ENCODE peak calls at places on chromosomes 1 and 21, in six cellular contexts. V is PC-9, M is A549, E is cardiac fibroblast, H is adrenal gland, A is right atrium auricular region. J is an unnamed sample.

GRCh38 chr1:30284728-30285460 is 438.5 kb downstream of the MATN1 start:
- DNase-seq in V (no peak), M (no peak), E (no peak), H (no peak), A (peak), J (no peak)

GRCh38 chr1:247112479-247112781 is 8.3 kb upstream of the ZNF669 start:
- DNase-seq in V (no peak), M (no peak), E (no peak), H (no peak), A (no peak), J (no peak)

GRCh38 chr1:163055531-163055930 is 13.6 kb upstream of the RGS4 start:
- DNase-seq in V (no peak), M (no peak), E (no peak), H (no peak), A (no peak), J (peak)

GRCh38 chr1:56432561-56432971 is 146.8 kb downstream of the PLPP3 start:
- DNase-seq in V (no peak), M (no peak), E (no peak), H (no peak), A (no peak), J (no peak)

GRCh38 chr1:205329719-205330118 is 8.2 kb upstream of the NUAK2 start:
- DNase-seq in V (no peak), M (no peak), E (no peak), H (no peak), A (no peak), J (no peak)

GRCh38 chr1:7862211-7863060 is 9.6 kb upstream of the UTS2 start:
- DNase-seq in V (no peak), M (no peak), E (no peak), H (no peak), A (no peak), J (no peak)

GRCh38 chr1:199243423-199244061 is 604.7 kb downstream of the PTPRC start:
- DNase-seq in V (peak), M (peak), E (peak), H (peak), A (no peak), J (peak)

GRCh38 chr21:22575165-22575584 is 1577.0 kb downstream of the NCAM2 start:
- DNase-seq in V (no peak), M (no peak), E (no peak), H (no peak), A (no peak), J (no peak)

GRCh38 chr1:234342749-234343148 is 30.5 kb upstream of the COA6 start:
- DNase-seq in V (no peak), M (no peak), E (no peak), H (no peak), A (no peak), J (no peak)

GRCh38 chr1:229192851-229193250 is 78.1 kb upstream of the RAB4A start:
- DNase-seq in V (no peak), M (no peak), E (no peak), H (no peak), A (no peak), J (no peak)

GRCh38 chr21:46048926-46049889 is 48.7 kb upstream of the COL6A2 start:
- DNase-seq in V (peak), M (no peak), E (peak), H (peak), A (peak), J (no peak)

GRCh38 chr1:246785536-246786111 is 61.4 kb downstream of the SCCPDH start:
- DNase-seq in V (no peak), M (no peak), E (no peak), H (no peak), A (no peak), J (no peak)

GRCh38 chr1:225627304-225627947 is 25.5 kb downstream of the ENAH start:
- DNase-seq in V (no peak), M (no peak), E (no peak), H (no peak), A (no peak), J (no peak)

GRCh38 chr1:222416001-222416791 is 131.7 kb downstream of the HHIPL2 start:
- DNase-seq in V (no peak), M (no peak), E (no peak), H (no peak), A (no peak), J (no peak)

GRCh38 chr1:47663286-47663685 is 225.4 kb downstream of the FOXD2 start:
- DNase-seq in V (no peak), M (no peak), E (no peak), H (no peak), A (peak), J (no peak)

GRCh38 chr1:246631426-246631825 is 65.2 kb downstream of the CNST start:
- DNase-seq in V (no peak), M (no peak), E (peak), H (no peak), A (no peak), J (no peak)

GRCh38 chr1:183090386-183091006 is 67.3 kb downstream of the LAMC1 start:
- DNase-seq in V (no peak), M (no peak), E (peak), H (no peak), A (peak), J (no peak)

GRCh38 chr1:81437213-81437612 is 363.5 kb upstream of the ADGRL2 start:
- DNase-seq in V (no peak), M (no peak), E (no peak), H (no peak), A (no peak), J (no peak)

GRCh38 chr1:220787069-220787614 is 429 bp downstream of the MTARC1 start:
- DNase-seq in V (peak), M (peak), E (no peak), H (peak), A (peak), J (no peak)

GRCh38 chr1:78676347-78676982 is 26.8 kb downstream of the IFI44 start:
- DNase-seq in V (peak), M (peak), E (peak), H (peak), A (peak), J (no peak)

GRCh38 chr1:180617769-180618168 is 14.1 kb upstream of the XPR1 start:
- DNase-seq in V (no peak), M (no peak), E (no peak), H (no peak), A (no peak), J (no peak)

GRCh38 chr1:39632491-39633417 is 6.7 kb downstream of the HEYL start:
- DNase-seq in V (peak), M (no peak), E (peak), H (peak), A (no peak), J (no peak)

GRCh38 chr1:78274814-78275213 is 216.0 kb upstream of the PTGFR start:
- DNase-seq in V (no peak), M (no peak), E (peak), H (no peak), A (no peak), J (no peak)

GRCh38 chr1:154501423-154502065 is 475 bp upstream of the TDRD10 start:
- DNase-seq in V (no peak), M (no peak), E (peak), H (peak), A (peak), J (no peak)

GRCh38 chr1:154502742-154503111 is 515 bp upstream of the SHE start:
- DNase-seq in V (no peak), M (no peak), E (no peak), H (peak), A (no peak), J (no peak)

GRCh38 chr1:154502066-154502741 is at the start of the genes SHE and TDRD10:
- DNase-seq in V (no peak), M (no peak), E (no peak), H (peak), A (no peak), J (no peak)

GRCh38 chr1:154499446-154499845 is 2.6 kb upstream of the TDRD10 start:
- DNase-seq in V (no peak), M (no peak), E (no peak), H (no peak), A (no peak), J (no peak)

DNA sequence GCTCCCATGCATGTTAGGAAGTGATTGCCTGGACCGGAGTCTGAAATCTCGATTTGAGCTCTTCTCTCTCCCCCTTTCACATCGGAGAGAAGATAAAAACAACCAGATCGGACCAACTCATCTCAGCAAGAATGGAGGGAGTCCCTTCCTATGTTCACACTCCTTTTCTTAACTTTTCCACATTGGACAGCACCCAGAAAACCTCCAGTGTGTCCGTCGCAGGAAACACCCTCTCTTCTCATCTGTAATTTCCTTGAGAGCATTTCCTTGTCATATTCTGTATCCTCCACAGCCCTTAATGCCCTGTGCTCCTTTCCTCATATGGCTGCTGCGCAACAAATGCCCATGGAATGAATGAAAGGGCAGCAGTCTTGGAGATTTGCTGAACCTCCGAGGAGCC is 1.5 kb upstream of the TDRD10 start:
- DNase-seq in V (no peak), M (no peak), E (no peak), H (no peak), A (no peak), J (no peak)
- H3K4me3 ChIP-seq in V (no peak), M (no peak), E (no peak), H (peak), A (peak), J (peak)

DNA sequence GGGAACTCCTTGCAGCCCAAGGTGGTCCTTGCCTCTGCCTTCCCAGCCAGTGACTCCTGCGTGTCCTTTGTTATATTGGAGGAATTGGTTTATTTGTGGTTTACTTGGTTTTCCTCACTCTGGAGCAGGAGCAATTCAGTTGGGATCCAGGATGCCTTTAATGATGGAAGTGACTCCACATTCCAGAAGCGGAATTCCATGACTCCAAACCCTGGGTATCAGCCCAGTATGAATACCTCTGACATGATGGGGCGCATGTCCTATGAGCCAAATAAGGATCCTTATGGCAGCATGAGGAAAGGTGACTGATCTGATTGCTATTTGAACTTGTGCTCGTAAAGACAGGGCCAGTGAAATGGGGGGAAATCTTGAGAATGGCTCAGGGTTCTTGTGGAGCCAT is 15.1 kb upstream of the PIGV start:
- DNase-seq in V (no peak), M (peak), E (peak), H (no peak), A (no peak), J (no peak)
- TF ChIP-seq CTCF in V (no peak), M (no peak), E (no peak), H (no peak), A (no peak), J (no peak)

GRCh38 chr1:156642265-156643185 is 608 bp downstream of the BCAN start:
- DNase-seq in V (no peak), M (no peak), E (no peak), H (no peak), A (no peak), J (no peak)
- H3K4me3 ChIP-seq in V (no peak), M (no peak), E (no peak), H (peak), A (peak), J (peak)

GRCh38 chr1:41023279-41023990 is 1.9 kb upstream of the SLFNL1 start:
- DNase-seq in V (no peak), M (no peak), E (peak), H (no peak), A (no peak), J (no peak)
- TF ChIP-seq CTCF in V (peak), M (no peak), E (peak), H (no peak), A (no peak), J (no peak)

GRCh38 chr1:2194319-2194897 is at the start of gene FAAP20:
- DNase-seq in V (no peak), M (peak), E (peak), H (no peak), A (no peak), J (no peak)

GRCh38 chr1:2192031-2192995 is 2.3 kb downstream of the FAAP20 start:
- DNase-seq in V (no peak), M (no peak), E (peak), H (peak), A (no peak), J (no peak)

GRCh38 chr1:2194898-2195673 is 514 bp upstream of the FAAP20 start:
- DNase-seq in V (peak), M (peak), E (peak), H (peak), A (peak), J (peak)

GRCh38 chr1:2195785-2196184 is 1.2 kb upstream of the FAAP20 start:
- DNase-seq in V (no peak), M (no peak), E (no peak), H (no peak), A (no peak), J (no peak)

GRCh38 chr1:2193514-2194251 is 889 bp downstream of the FAAP20 start:
- DNase-seq in V (no peak), M (no peak), E (no peak), H (no peak), A (no peak), J (no peak)
- H3K4me3 ChIP-seq in V (peak), M (peak), E (peak), H (peak), A (peak), J (no peak)

DNA sequence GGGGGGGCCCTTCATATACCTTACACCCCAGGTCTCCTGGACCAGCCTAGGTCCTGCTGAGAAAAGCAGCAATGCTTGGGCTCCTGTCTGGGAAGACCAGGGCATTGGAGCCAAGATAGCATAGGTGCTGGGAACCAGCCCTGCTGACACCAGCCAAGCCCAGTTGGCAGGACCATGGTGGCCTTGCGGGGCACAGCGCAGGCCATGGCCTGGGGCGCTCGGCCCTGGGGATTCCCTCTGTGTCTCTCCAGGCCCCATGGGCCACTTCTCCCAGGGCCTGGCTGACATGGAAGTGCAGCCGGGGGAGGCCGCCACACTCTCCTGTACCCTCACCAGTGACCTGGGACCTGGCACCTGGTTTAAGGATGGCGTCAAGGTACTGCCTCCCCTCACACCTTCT is 23.3 kb downstream of the IGFN1 start:
- DNase-seq in V (no peak), M (no peak), E (no peak), H (no peak), A (no peak), J (no peak)
- TF ChIP-seq CTCF in V (no peak), M (no peak), E (no peak), H (no peak), A (no peak), J (no peak)

GRCh38 chr1:156848461-156849150 is 10.3 kb downstream of the INSRR start:
- DNase-seq in V (peak), M (no peak), E (no peak), H (no peak), A (no peak), J (no peak)
- H3K4me3 ChIP-seq in V (no peak), M (no peak), E (no peak), H (no peak), A (no peak), J (no peak)

DNA sequence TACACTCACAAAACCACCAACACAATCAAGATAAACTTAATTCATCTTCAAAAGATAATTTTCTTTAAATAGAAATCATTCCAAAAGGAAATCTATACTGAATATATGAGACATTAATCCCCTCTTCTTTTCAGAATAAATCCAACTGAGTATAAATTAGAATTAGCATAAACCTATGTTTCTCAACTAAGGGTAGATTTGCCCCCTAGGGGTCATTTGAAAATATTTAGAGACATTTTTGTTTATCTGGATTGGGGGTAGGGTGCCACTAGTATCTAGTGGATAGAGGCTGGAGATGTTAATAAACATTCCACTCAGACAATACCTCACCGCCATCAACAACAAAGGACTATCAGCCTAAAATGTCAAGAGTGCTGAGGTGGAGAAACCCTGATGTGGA is 6.5 kb upstream of the TNFSF4 start:
- DNase-seq in V (no peak), M (no peak), E (no peak), H (no peak), A (no peak), J (no peak)
- TF ChIP-seq CTCF in V (no peak), M (no peak), E (no peak), H (no peak), A (no peak), J (no peak)

J was measured in dorsolateral prefrontal cortex.